ENCODE peak calls at places on chromosomes 5 and 9, in four cellular contexts. H is GM06990, Q is progenitor cell of endocrine pancreas, F is neural crest cell. X is an unnamed sample.

GRCh38 chr5:39080597-39081204 is 6.5 kb upstream of the RICTOR start:
- DNase-seq in H (no peak), Q (peak), F (peak), X (no peak)

GRCh38 chr9:36542355-36542754 is 30.3 kb upstream of the MELK start:
- DNase-seq in Q (no peak), H (no peak), F (no peak), X (no peak)

GRCh38 chr9:93210324-93210973 is 26.5 kb downstream of the WNK2 start:
- DNase-seq in H (no peak), Q (no peak), F (no peak), X (no peak)

GRCh38 chr9:121837113-121838010 is 185.9 kb downstream of the DAB2IP start:
- DNase-seq in H (no peak), F (no peak), Q (no peak), X (peak)

GRCh38 chr5:155616779-155617392 is 603.3 kb downstream of the KIF4B start:
- DNase-seq in H (no peak), Q (peak), F (peak), X (peak)

GRCh38 chr5:142479150-142479549 is 154.3 kb upstream of the SPRY4 start:
- DNase-seq in H (no peak), F (no peak), Q (no peak), X (no peak)

GRCh38 chr5:75509956-75510355 is 1.5 kb downstream of the CERT1 start:
- DNase-seq in Q (no peak), H (no peak), F (no peak), X (no peak)

GRCh38 chr9:133759946-133760345 is 21.8 kb upstream of the SARDH start:
- DNase-seq in F (no peak), H (no peak), Q (no peak), X (no peak)

GRCh38 chr5:31730139-31730538 is 91.2 kb downstream of the PDZD2 start:
- DNase-seq in H (no peak), Q (no peak), F (no peak), X (no peak)

GRCh38 chr9:79220666-79221065 is 351.1 kb upstream of the TLE4 start:
- DNase-seq in H (no peak), F (no peak), Q (no peak), X (no peak)

GRCh38 chr5:137461636-137462596 is 37.2 kb downstream of the SPOCK1 start:
- DNase-seq in H (no peak), Q (no peak), F (no peak), X (no peak)
- TF ChIP-seq CTCF in H (peak), Q (peak), F (no peak), X (no peak)

GRCh38 chr9:130556396-130557076 is 22.8 kb upstream of the FUBP3 start:
- DNase-seq in Q (no peak), H (no peak), F (no peak), X (no peak)
- TF ChIP-seq CTCF in Q (no peak), H (no peak), F (no peak), X (no peak)

GRCh38 chr5:78821519-78821918 is 163.6 kb downstream of the ARSB start:
- DNase-seq in H (no peak), Q (no peak), F (no peak), X (no peak)
- TF ChIP-seq CTCF in H (no peak), Q (no peak), F (no peak), X (no peak)

GRCh38 chr9:826500-827280 is 14.8 kb upstream of the DMRT1 start:
- DNase-seq in Q (no peak), F (no peak), H (no peak), X (no peak)
- TF ChIP-seq CTCF in Q (no peak), F (no peak), H (no peak), X (no peak)

GRCh38 chr5:149640350-149640999 is 59.2 kb downstream of the ARHGEF37 start:
- DNase-seq in Q (no peak), H (no peak), F (no peak), X (no peak)
- TF ChIP-seq CTCF in Q (no peak), H (no peak), F (no peak), X (no peak)

GRCh38 chr5:135930029-135930948 is 24.5 kb downstream of the LECT2 start:
- DNase-seq in F (no peak), Q (peak), H (peak), X (peak)
- TF ChIP-seq CTCF in F (peak), Q (peak), H (no peak), X (no peak)

DNA sequence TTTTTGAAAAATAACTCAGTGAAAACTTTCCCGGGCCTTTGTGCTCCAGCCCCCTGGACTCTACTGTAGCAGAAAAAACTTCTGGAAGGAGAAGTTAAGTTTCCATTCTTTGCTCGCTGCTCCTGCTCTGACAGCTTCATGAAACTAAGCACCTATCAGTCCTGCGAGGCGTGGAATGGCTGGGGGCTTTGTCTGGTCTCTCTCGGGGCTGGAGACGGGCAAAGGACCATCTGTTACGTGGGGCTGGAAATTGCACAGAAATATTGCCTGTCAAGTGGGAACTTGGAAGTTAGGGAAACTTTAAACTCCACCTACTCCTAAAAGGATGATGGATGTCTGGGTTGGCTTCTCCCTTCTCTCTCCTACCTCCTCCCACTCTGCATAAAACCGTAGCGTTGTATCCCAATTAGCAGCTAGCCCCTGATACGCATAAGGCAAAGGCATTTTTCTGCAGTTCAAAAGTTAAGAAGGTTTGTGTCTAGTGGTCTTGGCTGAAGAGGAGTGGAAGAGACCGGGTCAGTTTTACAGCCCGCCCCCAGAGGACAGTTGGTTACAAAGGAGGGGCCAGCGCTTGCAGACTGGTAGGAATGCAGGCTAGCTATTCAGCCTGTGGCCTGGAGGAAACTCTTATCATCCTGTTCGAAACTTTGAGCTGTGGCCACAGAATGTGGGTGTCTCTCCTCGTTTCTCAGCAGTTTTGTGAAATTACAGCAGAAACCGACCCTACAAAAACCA is 1.2 kb downstream of the FBXL7 start:
- DNase-seq in H (no peak), F (peak), Q (peak), X (no peak)
- TF ChIP-seq CTCF in H (no peak), F (peak), Q (peak), X (no peak)

X was measured in mesothelial cell of epicardium.